ENCODE peak calls at places on chromosome 6, in ten cellular contexts. C is NCI-H774, S is GM04504, L is foreskin melanocyte, K is left ventricle myocardium superior, D is choroid plexus epithelial cell, W is fibroblast of the conjunctiva, Z is AG04450, F is NCI-H460, E is endothelial cell. G is an unnamed sample.

GRCh38 chr6:146090474-146090873 is 61.6 kb downstream of the GRM1 start:
- DNase-seq in C (no peak), S (no peak), L (no peak), K (no peak), D (no peak), W (no peak), Z (no peak), F (no peak), E (no peak), G (no peak)

GRCh38 chr6:135675862-135676261 is 175.6 kb upstream of the PDE7B start:
- DNase-seq in C (no peak), S (no peak), L (no peak), K (no peak), D (peak), W (no peak), Z (no peak), F (peak), E (peak), G (no peak)

GRCh38 chr6:14742680-14743079 is 503.2 kb upstream of the JARID2 start:
- DNase-seq in C (no peak), S (no peak), L (no peak), K (no peak), D (no peak), W (no peak), Z (no peak), F (no peak), E (no peak), G (no peak)

GRCh38 chr6:15444881-15445280 is 199.0 kb downstream of the JARID2 start:
- DNase-seq in C (no peak), S (no peak), L (peak), K (no peak), D (no peak), W (no peak), Z (no peak), F (peak), E (no peak), G (no peak)

GRCh38 chr6:139145661-139146060 is 10.8 kb downstream of the HECA start:
- DNase-seq in C (no peak), S (no peak), L (no peak), K (no peak), D (no peak), W (no peak), Z (no peak), F (no peak), E (no peak), G (no peak)

GRCh38 chr6:116447496-116448011 is 13.6 kb upstream of the CALHM6 start:
- DNase-seq in C (no peak), S (peak), L (peak), K (no peak), D (peak), W (peak), Z (peak), F (no peak), E (no peak), G (no peak)

GRCh38 chr6:127026247-127026646 is 92.2 kb upstream of the RSPO3 start:
- DNase-seq in C (no peak), S (no peak), L (no peak), K (no peak), D (peak), W (no peak), Z (no peak), F (no peak), E (no peak), G (no peak)

GRCh38 chr6:42929928-42930360 is 664 bp downstream of the CNPY3 start:
- DNase-seq in C (no peak), S (peak), L (peak), K (peak), D (peak), W (peak), Z (peak), F (no peak), E (no peak), G (no peak)

GRCh38 chr6:63789699-63790098 is 154.1 kb downstream of the PHF3 start:
- DNase-seq in C (no peak), S (no peak), L (no peak), K (no peak), D (no peak), W (no peak), Z (no peak), F (no peak), E (no peak), G (no peak)